ENCODE peak calls at places on chromosomes 3 and 15, in four cellular contexts. One of them, this sample, is unnamed.

GRCh38 chr3:196749125-196749524 is 9.5 kb downstream of the PAK2 start:
- ATAC-seq in PC-3: no peak
- ATAC-seq in foreskin keratinocyte: no peak
- ATAC-seq in mucosa of descending colon: no peak
- ATAC-seq in this sample: no peak

GRCh38 chr3:73536336-73536895 is 88.3 kb downstream of the PDZRN3 start:
- ATAC-seq in PC-3: no peak
- ATAC-seq in foreskin keratinocyte: no peak
- ATAC-seq in mucosa of descending colon: no peak
- ATAC-seq in this sample: no peak

GRCh38 chr3:108393128-108393900 is 97.0 kb downstream of the HHLA2 start:
- ATAC-seq in PC-3: no peak
- ATAC-seq in foreskin keratinocyte: no peak
- ATAC-seq in mucosa of descending colon: no peak
- ATAC-seq in this sample: no peak

GRCh38 chr3:8239718-8240698 is 261.6 kb upstream of the LMCD1 start:
- ATAC-seq in PC-3: peak; percentile 70
- ATAC-seq in foreskin keratinocyte: peak; percentile 87
- ATAC-seq in mucosa of descending colon: peak; percentile 61
- ATAC-seq in this sample: peak; percentile 60

GRCh38 chr15:89745768-89746167 is 5.3 kb downstream of the MESP1 start:
- ATAC-seq in PC-3: no peak
- ATAC-seq in foreskin keratinocyte: no peak
- ATAC-seq in mucosa of descending colon: no peak
- ATAC-seq in this sample: no peak

GRCh38 chr3:111285188-111285547 is 213.6 kb downstream of the NECTIN3 start:
- ATAC-seq in PC-3: no peak
- ATAC-seq in foreskin keratinocyte: no peak
- ATAC-seq in mucosa of descending colon: no peak
- ATAC-seq in this sample: no peak

GRCh38 chr3:126393563-126393962 is 1.1 kb upstream of the CFAP100 start:
- ATAC-seq in PC-3: no peak
- ATAC-seq in foreskin keratinocyte: no peak
- ATAC-seq in mucosa of descending colon: no peak
- ATAC-seq in this sample: no peak

GRCh38 chr3:181265750-181266333 is 276.3 kb upstream of the DNAJC19 start:
- ATAC-seq in PC-3: no peak
- ATAC-seq in foreskin keratinocyte: peak; percentile 27
- ATAC-seq in mucosa of descending colon: no peak
- ATAC-seq in this sample: peak; percentile 36

GRCh38 chr3:8152826-8153418 is 348.7 kb upstream of the LMCD1 start:
- ATAC-seq in PC-3: no peak
- ATAC-seq in foreskin keratinocyte: peak; percentile 37
- ATAC-seq in mucosa of descending colon: no peak
- ATAC-seq in this sample: no peak

GRCh38 chr3:141249041-141249440 is 17.4 kb downstream of the PXYLP1 start:
- ATAC-seq in PC-3: no peak
- ATAC-seq in foreskin keratinocyte: peak; percentile 48
- ATAC-seq in mucosa of descending colon: no peak
- ATAC-seq in this sample: no peak

GRCh38 chr15:29379647-29380046 is 110.0 kb upstream of the NSMCE3 start:
- ATAC-seq in PC-3: no peak
- ATAC-seq in foreskin keratinocyte: no peak
- ATAC-seq in mucosa of descending colon: no peak
- ATAC-seq in this sample: no peak

GRCh38 chr3:6088433-6088832 is 772.5 kb upstream of the GRM7 start:
- ATAC-seq in PC-3: no peak
- ATAC-seq in foreskin keratinocyte: no peak
- ATAC-seq in mucosa of descending colon: no peak
- ATAC-seq in this sample: no peak

GRCh38 chr3:101567528-101568317 is 6.1 kb downstream of the TRMT10C start:
- ATAC-seq in PC-3: peak; percentile 52
- ATAC-seq in foreskin keratinocyte: no peak
- ATAC-seq in mucosa of descending colon: no peak
- ATAC-seq in this sample: no peak

This sample was measured in SK-N-SH treated with all-trans-retinoic acid at 6 μM for 48 hours.